ENCODE peak calls at places on chromosomes 4 and X, in eight cellular contexts. One of them, this sample, is unnamed.

GRCh38 chr4:47032405-47033106 is 1.2 kb downstream of the GABRB1 start:
- DNase-seq in neural progenitor cell: peak; percentile 88
- DNase-seq in CD4-positive, alpha-beta T cell: no peak
- DNase-seq in SK-N-SH: peak; percentile 82
- DNase-seq in mucosa of descending colon: peak; percentile 62
- DNase-seq in NT2/D1: peak; percentile 47
- DNase-seq in uterus: peak; percentile 38
- DNase-seq in heart right ventricle: peak; percentile 60
- DNase-seq in this sample: peak; percentile 12

GRCh38 chr4:10079256-10079655 is 37.3 kb downstream of the WDR1 start:
- DNase-seq in neural progenitor cell: no peak
- DNase-seq in CD4-positive, alpha-beta T cell: no peak
- DNase-seq in SK-N-SH: no peak
- DNase-seq in mucosa of descending colon: no peak
- DNase-seq in NT2/D1: no peak
- DNase-seq in uterus: no peak
- DNase-seq in heart right ventricle: no peak
- DNase-seq in this sample: no peak

GRCh38 chrX:12379666-12380065 is 241.4 kb downstream of the FRMPD4 start:
- DNase-seq in neural progenitor cell: no peak
- DNase-seq in CD4-positive, alpha-beta T cell: no peak
- DNase-seq in SK-N-SH: no peak
- DNase-seq in mucosa of descending colon: no peak
- DNase-seq in NT2/D1: no peak
- DNase-seq in uterus: no peak
- DNase-seq in heart right ventricle: no peak
- DNase-seq in this sample: no peak

GRCh38 chrX:102517331-102517730 is 792 bp upstream of the TMSB15A start:
- DNase-seq in neural progenitor cell: peak; percentile 15
- DNase-seq in CD4-positive, alpha-beta T cell: no peak
- DNase-seq in SK-N-SH: peak; percentile 24
- DNase-seq in mucosa of descending colon: peak; percentile 10
- DNase-seq in NT2/D1: no peak
- DNase-seq in uterus: no peak
- DNase-seq in heart right ventricle: no peak
- DNase-seq in this sample: no peak

GRCh38 chr4:180296036-180296599 is 1947.1 kb upstream of the TENM3 start:
- DNase-seq in neural progenitor cell: no peak
- DNase-seq in CD4-positive, alpha-beta T cell: no peak
- DNase-seq in SK-N-SH: no peak
- DNase-seq in mucosa of descending colon: no peak
- DNase-seq in NT2/D1: no peak
- DNase-seq in uterus: no peak
- DNase-seq in heart right ventricle: no peak
- DNase-seq in this sample: no peak

GRCh38 chrX:3638280-3638873 is 75.1 kb downstream of the PRKX start:
- DNase-seq in neural progenitor cell: peak; percentile 75
- DNase-seq in CD4-positive, alpha-beta T cell: peak; percentile 7
- DNase-seq in SK-N-SH: peak; percentile 57
- DNase-seq in mucosa of descending colon: peak; percentile 64
- DNase-seq in NT2/D1: peak; percentile 16
- DNase-seq in uterus: peak; percentile 19
- DNase-seq in heart right ventricle: no peak
- DNase-seq in this sample: peak; percentile 16

GRCh38 chr4:106312377-106312776 is 3.6 kb downstream of the TBCK start:
- DNase-seq in neural progenitor cell: no peak
- DNase-seq in CD4-positive, alpha-beta T cell: no peak
- DNase-seq in SK-N-SH: no peak
- DNase-seq in mucosa of descending colon: no peak
- DNase-seq in NT2/D1: no peak
- DNase-seq in uterus: no peak
- DNase-seq in heart right ventricle: no peak
- DNase-seq in this sample: no peak

GRCh38 chr4:79413032-79413431 is 5.0 kb upstream of the GK2 start:
- DNase-seq in neural progenitor cell: no peak
- DNase-seq in CD4-positive, alpha-beta T cell: no peak
- DNase-seq in SK-N-SH: no peak
- DNase-seq in mucosa of descending colon: no peak
- DNase-seq in NT2/D1: no peak
- DNase-seq in uterus: no peak
- DNase-seq in heart right ventricle: no peak
- DNase-seq in this sample: no peak

GRCh38 chr4:17186916-17187315 is 288.5 kb upstream of the LDB2 start:
- DNase-seq in neural progenitor cell: peak; percentile 9
- DNase-seq in CD4-positive, alpha-beta T cell: no peak
- DNase-seq in SK-N-SH: no peak
- DNase-seq in mucosa of descending colon: no peak
- DNase-seq in NT2/D1: no peak
- DNase-seq in uterus: no peak
- DNase-seq in heart right ventricle: no peak
- DNase-seq in this sample: no peak

GRCh38 chrX:9966775-9967408 is at the start of gene CLDN34:
- DNase-seq in neural progenitor cell: no peak
- DNase-seq in CD4-positive, alpha-beta T cell: no peak
- DNase-seq in SK-N-SH: no peak
- DNase-seq in mucosa of descending colon: no peak
- DNase-seq in NT2/D1: no peak
- DNase-seq in uterus: no peak
- DNase-seq in heart right ventricle: no peak
- DNase-seq in this sample: no peak

GRCh38 chr4:81919238-81919637 is 447.5 kb upstream of the RASGEF1B start:
- DNase-seq in neural progenitor cell: peak; percentile 53
- DNase-seq in CD4-positive, alpha-beta T cell: no peak
- DNase-seq in SK-N-SH: peak; percentile 3
- DNase-seq in mucosa of descending colon: peak; percentile 4
- DNase-seq in NT2/D1: no peak
- DNase-seq in uterus: no peak
- DNase-seq in heart right ventricle: no peak
- DNase-seq in this sample: no peak

GRCh38 chr4:15368906-15369305 is 58.9 kb upstream of the C1QTNF7 start:
- DNase-seq in neural progenitor cell: no peak
- DNase-seq in CD4-positive, alpha-beta T cell: no peak
- DNase-seq in SK-N-SH: no peak
- DNase-seq in mucosa of descending colon: no peak
- DNase-seq in NT2/D1: no peak
- DNase-seq in uterus: no peak
- DNase-seq in heart right ventricle: no peak
- DNase-seq in this sample: no peak

GRCh38 chr4:128558896-128559669 is 250.4 kb upstream of the JADE1 start:
- DNase-seq in neural progenitor cell: no peak
- DNase-seq in CD4-positive, alpha-beta T cell: no peak
- DNase-seq in SK-N-SH: no peak
- DNase-seq in mucosa of descending colon: no peak
- DNase-seq in NT2/D1: no peak
- DNase-seq in uterus: peak; percentile 37
- DNase-seq in heart right ventricle: no peak
- DNase-seq in this sample: no peak

GRCh38 chr4:184693056-184693455 is 40.8 kb downstream of the CENPU start:
- DNase-seq in neural progenitor cell: no peak
- DNase-seq in CD4-positive, alpha-beta T cell: no peak
- DNase-seq in SK-N-SH: no peak
- DNase-seq in mucosa of descending colon: no peak
- DNase-seq in NT2/D1: no peak
- DNase-seq in uterus: no peak
- DNase-seq in heart right ventricle: no peak
- DNase-seq in this sample: no peak

GRCh38 chr4:131584587-131584986 is 1564.5 kb upstream of the PCDH10 start:
- DNase-seq in neural progenitor cell: no peak
- DNase-seq in CD4-positive, alpha-beta T cell: no peak
- DNase-seq in SK-N-SH: no peak
- DNase-seq in mucosa of descending colon: no peak
- DNase-seq in NT2/D1: no peak
- DNase-seq in uterus: no peak
- DNase-seq in heart right ventricle: no peak
- DNase-seq in this sample: no peak

GRCh38 chr4:167622481-167623240 is 388.4 kb upstream of the SPOCK3 start:
- DNase-seq in neural progenitor cell: peak; percentile 81
- DNase-seq in CD4-positive, alpha-beta T cell: no peak
- DNase-seq in SK-N-SH: peak; percentile 53
- DNase-seq in mucosa of descending colon: peak; percentile 49
- DNase-seq in NT2/D1: peak; percentile 22
- DNase-seq in uterus: no peak
- DNase-seq in heart right ventricle: peak; percentile 27
- DNase-seq in this sample: peak; percentile 15

GRCh38 chrX:24515447-24515846 is 50.4 kb downstream of the PDK3 start:
- DNase-seq in neural progenitor cell: peak; percentile 48
- DNase-seq in CD4-positive, alpha-beta T cell: no peak
- DNase-seq in SK-N-SH: no peak
- DNase-seq in mucosa of descending colon: no peak
- DNase-seq in NT2/D1: no peak
- DNase-seq in uterus: no peak
- DNase-seq in heart right ventricle: no peak
- DNase-seq in this sample: no peak

GRCh38 chr4:159384619-159385018 is 281.7 kb downstream of the RAPGEF2 start:
- DNase-seq in neural progenitor cell: no peak
- DNase-seq in CD4-positive, alpha-beta T cell: no peak
- DNase-seq in SK-N-SH: no peak
- DNase-seq in mucosa of descending colon: no peak
- DNase-seq in NT2/D1: no peak
- DNase-seq in uterus: no peak
- DNase-seq in heart right ventricle: no peak
- DNase-seq in this sample: no peak

GRCh38 chrX:144732588-144732987 is 514.7 kb upstream of the SPANXN1 start:
- DNase-seq in neural progenitor cell: no peak
- DNase-seq in CD4-positive, alpha-beta T cell: no peak
- DNase-seq in SK-N-SH: no peak
- DNase-seq in mucosa of descending colon: no peak
- DNase-seq in NT2/D1: no peak
- DNase-seq in uterus: no peak
- DNase-seq in heart right ventricle: no peak
- DNase-seq in this sample: no peak

DNA sequence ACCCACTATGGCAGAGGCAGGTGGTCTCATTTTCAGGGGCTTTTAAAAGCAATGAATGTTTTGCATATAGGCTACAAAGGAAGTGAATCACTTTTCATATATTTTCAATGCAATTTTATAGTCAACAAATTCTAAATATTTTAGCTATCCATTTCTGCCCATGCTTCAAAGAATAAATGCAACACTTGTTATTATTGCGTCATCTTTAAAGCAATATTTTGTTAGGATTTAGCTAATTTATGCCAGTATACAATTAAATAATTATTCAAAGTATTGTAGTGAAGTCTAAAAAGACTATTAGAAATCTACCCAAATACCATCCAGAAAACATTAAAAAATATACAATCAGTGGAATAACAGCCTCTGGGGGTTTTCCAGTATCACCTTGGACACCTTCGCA is 509.1 kb upstream of the SPANXN1 start:
- DNase-seq in neural progenitor cell: no peak
- DNase-seq in CD4-positive, alpha-beta T cell: no peak
- DNase-seq in SK-N-SH: no peak
- DNase-seq in mucosa of descending colon: no peak
- DNase-seq in NT2/D1: no peak
- DNase-seq in uterus: no peak
- DNase-seq in heart right ventricle: no peak
- DNase-seq in this sample: no peak
- H3K9me3 ChIP-seq in neural progenitor cell: peaks cover 8% of the 10 kb centered on the region
- H3K9me3 ChIP-seq in CD4-positive, alpha-beta T cell: no peaks in the 10 kb centered on the region
- H3K9me3 ChIP-seq in SK-N-SH: no peaks in the 10 kb centered on the region
- H3K9me3 ChIP-seq in mucosa of descending colon: no peaks in the 10 kb centered on the region
- H3K9me3 ChIP-seq in NT2/D1: no peaks in the 10 kb centered on the region
- H3K9me3 ChIP-seq in uterus: no peaks in the 10 kb centered on the region
- H3K9me3 ChIP-seq in heart right ventricle: no peaks in the 10 kb centered on the region
- H3K9me3 ChIP-seq in this sample: no peaks in the 10 kb centered on the region

GRCh38 chr4:85222561-85222960 is 252.4 kb upstream of the ARHGAP24 start:
- DNase-seq in neural progenitor cell: no peak
- DNase-seq in CD4-positive, alpha-beta T cell: no peak
- DNase-seq in SK-N-SH: no peak
- DNase-seq in mucosa of descending colon: no peak
- DNase-seq in NT2/D1: no peak
- DNase-seq in uterus: no peak
- DNase-seq in heart right ventricle: no peak
- DNase-seq in this sample: no peak

DNA sequence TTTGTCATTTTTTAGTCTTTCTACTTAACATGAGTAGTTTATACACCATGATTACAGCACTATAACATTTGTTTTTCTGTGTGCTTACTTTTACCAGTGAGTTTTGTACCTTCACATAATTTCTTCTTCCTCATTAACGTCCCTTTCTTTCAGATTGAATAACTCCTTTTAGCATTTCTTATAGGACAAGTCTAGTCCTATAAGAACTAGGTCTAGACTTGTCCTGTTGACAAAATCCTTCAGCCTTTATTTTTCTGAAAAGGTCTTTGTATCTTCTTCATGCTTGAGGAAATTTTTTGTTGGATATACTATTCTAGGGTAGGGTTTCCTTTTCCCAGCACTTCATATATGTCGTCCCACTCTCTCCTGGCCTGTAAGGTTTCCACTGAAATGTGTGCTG is 253.3 kb upstream of the ARHGAP24 start:
- DNase-seq in neural progenitor cell: no peak
- DNase-seq in CD4-positive, alpha-beta T cell: no peak
- DNase-seq in SK-N-SH: no peak
- DNase-seq in mucosa of descending colon: no peak
- DNase-seq in NT2/D1: no peak
- DNase-seq in uterus: no peak
- DNase-seq in heart right ventricle: no peak
- DNase-seq in this sample: no peak
- H3K9me3 ChIP-seq in neural progenitor cell: no peaks in the 10 kb centered on the region
- H3K9me3 ChIP-seq in CD4-positive, alpha-beta T cell: no peaks in the 10 kb centered on the region
- H3K9me3 ChIP-seq in SK-N-SH: no peaks in the 10 kb centered on the region
- H3K9me3 ChIP-seq in mucosa of descending colon: peaks cover 16% of the 10 kb centered on the region
- H3K9me3 ChIP-seq in NT2/D1: peaks cover 9% of the 10 kb centered on the region
- H3K9me3 ChIP-seq in uterus: no peaks in the 10 kb centered on the region
- H3K9me3 ChIP-seq in heart right ventricle: peaks cover 39% of the 10 kb centered on the region
- H3K9me3 ChIP-seq in this sample: peaks cover 6% of the 10 kb centered on the region

DNA sequence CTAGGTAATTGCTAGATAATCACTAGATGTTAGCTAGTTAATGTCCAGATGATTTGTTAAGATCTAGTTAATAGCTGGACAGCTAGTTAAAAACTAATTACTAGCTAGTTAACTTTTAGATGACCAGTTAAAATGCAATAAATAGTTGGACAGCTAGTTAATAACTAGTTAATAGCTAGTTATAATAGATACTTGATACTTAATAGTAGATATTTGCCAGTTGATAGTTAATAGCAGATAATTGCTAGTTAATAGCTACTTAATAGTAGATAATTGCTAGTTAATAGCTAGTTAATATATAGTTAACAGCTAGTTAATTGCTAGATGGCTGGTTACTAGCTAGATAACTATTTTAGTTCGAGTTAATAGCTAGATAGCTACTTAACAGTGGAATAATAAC is 631.4 kb upstream of the CT83 start:
- DNase-seq in neural progenitor cell: no peak
- DNase-seq in CD4-positive, alpha-beta T cell: no peak
- DNase-seq in SK-N-SH: no peak
- DNase-seq in mucosa of descending colon: no peak
- DNase-seq in NT2/D1: no peak
- DNase-seq in uterus: no peak
- DNase-seq in heart right ventricle: no peak
- DNase-seq in this sample: no peak
- H3K9me3 ChIP-seq in neural progenitor cell: peaks cover 49% of the 10 kb centered on the region
- H3K9me3 ChIP-seq in CD4-positive, alpha-beta T cell: no peaks in the 10 kb centered on the region
- H3K9me3 ChIP-seq in SK-N-SH: peaks cover 4% of the 10 kb centered on the region
- H3K9me3 ChIP-seq in mucosa of descending colon: peaks cover 10% of the 10 kb centered on the region
- H3K9me3 ChIP-seq in NT2/D1: peaks cover 45% of the 10 kb centered on the region
- H3K9me3 ChIP-seq in uterus: no peaks in the 10 kb centered on the region
- H3K9me3 ChIP-seq in heart right ventricle: no peaks in the 10 kb centered on the region
- H3K9me3 ChIP-seq in this sample: no peaks in the 10 kb centered on the region

DNA sequence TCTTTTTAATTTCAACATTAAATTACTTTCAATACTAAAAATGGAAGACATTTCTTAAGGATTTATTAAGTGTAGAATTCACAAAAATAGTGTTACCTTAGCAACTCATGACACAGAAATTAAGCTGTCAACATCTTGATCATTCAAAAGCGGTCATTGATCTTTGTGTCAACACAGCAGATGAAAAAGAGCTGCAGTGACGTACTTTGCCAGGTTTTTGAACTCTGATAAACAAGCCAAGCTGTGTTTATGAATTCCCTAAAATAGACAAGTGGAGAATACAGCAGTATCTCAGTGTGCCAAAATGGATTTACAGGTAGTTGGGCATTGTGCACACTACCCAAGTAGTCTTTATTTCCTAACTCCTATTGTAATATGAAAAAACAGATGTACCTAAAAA is 1141.8 kb upstream of the PCDH7 start:
- DNase-seq in neural progenitor cell: no peak
- DNase-seq in CD4-positive, alpha-beta T cell: no peak
- DNase-seq in SK-N-SH: no peak
- DNase-seq in mucosa of descending colon: no peak
- DNase-seq in NT2/D1: no peak
- DNase-seq in uterus: no peak
- DNase-seq in heart right ventricle: no peak
- DNase-seq in this sample: no peak
- H3K9me3 ChIP-seq in neural progenitor cell: no peaks in the 10 kb centered on the region
- H3K9me3 ChIP-seq in CD4-positive, alpha-beta T cell: no peaks in the 10 kb centered on the region
- H3K9me3 ChIP-seq in SK-N-SH: no peaks in the 10 kb centered on the region
- H3K9me3 ChIP-seq in mucosa of descending colon: peaks cover 11% of the 10 kb centered on the region
- H3K9me3 ChIP-seq in NT2/D1: no peaks in the 10 kb centered on the region
- H3K9me3 ChIP-seq in uterus: no peaks in the 10 kb centered on the region
- H3K9me3 ChIP-seq in heart right ventricle: no peaks in the 10 kb centered on the region
- H3K9me3 ChIP-seq in this sample: no peaks in the 10 kb centered on the region